ENCODE peak calls at places on chromosomes 12 and 14, in five cellular contexts. I, T, O, G and P are unnamed samples.
A peak's percentile ranks its signal among the peaks of the same experiment; 100 is the strongest.

GRCh38 chr12:98618952-98619351 is 25.5 kb downstream of the SLC25A3 start:
- DNase-seq in T (no peak), G (no peak), I (no peak), O (no peak), P (no peak)

GRCh38 chr14:76584271-76584702 is 177.0 kb upstream of the VASH1 start:
- DNase-seq in O (no peak), I (no peak), G (no peak), T (no peak), P (no peak)

GRCh38 chr12:19190292-19191031 is 60.9 kb downstream of the PLEKHA5 start:
- DNase-seq in T (no peak), I (no peak), O (no peak), G (no peak), P (no peak)

GRCh38 chr14:84021433-84021832 is 1508.5 kb upstream of the FLRT2 start:
- DNase-seq in I (no peak), G (no peak), T (no peak), O (no peak), P (no peak)

GRCh38 chr14:34218866-34219265 is 243.2 kb downstream of the SPTSSA start:
- DNase-seq in I (no peak), T (no peak), G (no peak), O (no peak), P (no peak)

GRCh38 chr14:92867246-92867925 is 55.6 kb upstream of the CHGA start:
- DNase-seq in O (no peak), T (no peak), G (no peak), I (no peak), P (no peak)

GRCh38 chr12:13343380-13343779 is 146.9 kb downstream of the EMP1 start:
- DNase-seq in O (no peak), G (no peak), T (no peak), I (no peak), P (no peak)

GRCh38 chr12:120260607-120261006 is 4.9 kb downstream of the PXN start:
- DNase-seq in T (no peak), G (no peak), O (no peak), I (no peak), P (no peak)

GRCh38 chr12:123905319-123905925 is 67.2 kb downstream of the CCDC92 start:
- DNase-seq in G (peak; percentile 18), O (no peak), T (no peak), I (peak; percentile 39), P (no peak)

GRCh38 chr14:64745511-64746041 is 41.4 kb downstream of the PLEKHG3 start:
- DNase-seq in O (no peak), T (no peak), I (peak; percentile 45), G (no peak), P (peak; percentile 66)

GRCh38 chr14:29716150-29716549 is 211.5 kb downstream of the PRKD1 start:
- DNase-seq in G (no peak), O (no peak), I (no peak), T (no peak), P (no peak)

GRCh38 chr12:130715996-130716917 is at the start of gene RIMBP2:
- DNase-seq in O (no peak), G (no peak), T (no peak), I (peak; percentile 35), P (no peak)

GRCh38 chr14:20811994-20812393 is 9.3 kb upstream of the RNASE1 start:
- DNase-seq in O (no peak), G (no peak), I (no peak), T (peak; percentile 20), P (no peak)

GRCh38 chr14:90726656-90727055 is 89.6 kb downstream of the TTC7B start:
- DNase-seq in T (no peak), G (no peak), O (peak; percentile 84), I (no peak), P (peak; percentile 81)

GRCh38 chr12:58249610-58250009 is 308.2 kb downstream of the ATP23 start:
- DNase-seq in G (no peak), I (no peak), T (no peak), O (no peak), P (no peak)

GRCh38 chr14:33948143-33948962 is 2.5 kb downstream of the EGLN3 start:
- DNase-seq in T (no peak), O (no peak), G (no peak), I (no peak), P (no peak)

GRCh38 chr14:54762296-54762695 is 140.3 kb downstream of the GCH1 start:
- DNase-seq in O (peak; percentile 53), I (no peak), G (no peak), T (no peak), P (no peak)

GRCh38 chr12:1220127-1221092 is 229.4 kb downstream of the ERC1 start:
- DNase-seq in G (no peak), T (no peak), O (no peak), I (no peak), P (no peak)

GRCh38 chr14:43418314-43418713 is 1088.8 kb downstream of the FSCB start:
- DNase-seq in G (no peak), I (no peak), O (no peak), T (no peak), P (no peak)

GRCh38 chr14:100345711-100346110 is 22.6 kb downstream of the SLC25A47 start:
- DNase-seq in G (no peak), O (no peak), T (no peak), I (no peak), P (no peak)
- H3K36me3 ChIP-seq in G (no peaks in the 10 kb centered on the region), O (peaks cover 53% of the 10 kb centered on the region), T (peaks cover 67% of the 10 kb centered on the region), I (no peaks in the 10 kb centered on the region), P (peaks cover 74% of the 10 kb centered on the region)

DNA sequence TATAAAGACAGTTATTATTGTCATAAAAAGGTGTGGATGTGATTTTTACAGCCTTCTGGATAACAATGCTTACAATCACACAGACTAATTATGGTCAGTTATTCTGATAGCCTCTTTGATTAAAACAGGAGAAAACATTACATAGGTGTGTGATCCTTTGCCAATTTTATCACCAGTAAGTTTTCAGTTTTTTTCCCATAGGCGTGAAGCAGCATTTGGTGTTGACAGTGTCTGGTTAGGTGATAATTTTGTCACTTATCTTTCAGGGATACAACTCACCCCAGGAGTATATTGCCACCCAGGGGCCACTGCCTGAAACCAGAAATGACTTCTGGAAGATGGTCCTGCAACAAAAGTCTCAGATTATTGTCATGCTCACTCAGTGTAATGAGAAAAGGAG is 208.8 kb downstream of the EPS8 start:
- DNase-seq in I (no peak), T (no peak), G (no peak), O (no peak), P (no peak)
- TF ChIP-seq CTCF in I (no peak), T (no peak), G (no peak), O (no peak), P (no peak)

GRCh38 chr12:67939611-67940010 is 49.6 kb upstream of the IFNG-AS1 start:
- DNase-seq in O (no peak), G (no peak), T (no peak), I (no peak), P (no peak)
- H3K27ac ChIP-seq in O (no peak overlapping the region), G (no peak overlapping the region), T (peak overlapping the region; percentile 48), I (no peak overlapping the region), P (peak overlapping the region; percentile 62)

DNA sequence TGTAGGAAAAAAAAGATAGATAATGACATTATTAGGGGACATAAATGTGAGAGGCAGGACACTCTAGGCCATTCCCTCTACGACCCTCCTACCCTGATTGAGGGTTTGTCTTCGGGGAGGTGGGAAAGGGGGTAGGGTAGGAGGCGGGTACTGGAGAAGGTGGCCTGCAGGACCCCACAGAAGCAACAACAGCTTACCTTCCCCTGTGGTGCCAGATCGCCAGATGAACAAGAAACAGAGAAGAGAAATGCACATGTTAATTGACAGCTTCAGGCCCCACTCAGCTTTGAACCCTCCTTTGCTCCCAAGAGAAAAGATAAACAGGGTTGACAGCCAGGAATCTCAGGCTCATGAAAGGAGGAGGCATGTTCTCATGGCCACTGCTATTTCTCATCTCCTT is 4.8 kb downstream of the PHB2 start:
- DNase-seq in O (no peak), G (no peak), T (no peak), I (no peak), P (no peak)
- H3K36me3 ChIP-seq in O (peaks cover 40% of the 10 kb centered on the region), G (peaks cover 18% of the 10 kb centered on the region), T (peaks cover 42% of the 10 kb centered on the region), I (no peaks in the 10 kb centered on the region), P (peaks cover 47% of the 10 kb centered on the region)

GRCh38 chr12:132561784-132562156 is 48.6 kb downstream of the LRCOL1 start:
- DNase-seq in O (no peak), G (no peak), I (no peak), T (no peak), P (no peak)
- TF ChIP-seq CTCF in O (no peak), G (no peak), I (no peak), T (peak; percentile 32), P (peak; percentile 23)

DNA sequence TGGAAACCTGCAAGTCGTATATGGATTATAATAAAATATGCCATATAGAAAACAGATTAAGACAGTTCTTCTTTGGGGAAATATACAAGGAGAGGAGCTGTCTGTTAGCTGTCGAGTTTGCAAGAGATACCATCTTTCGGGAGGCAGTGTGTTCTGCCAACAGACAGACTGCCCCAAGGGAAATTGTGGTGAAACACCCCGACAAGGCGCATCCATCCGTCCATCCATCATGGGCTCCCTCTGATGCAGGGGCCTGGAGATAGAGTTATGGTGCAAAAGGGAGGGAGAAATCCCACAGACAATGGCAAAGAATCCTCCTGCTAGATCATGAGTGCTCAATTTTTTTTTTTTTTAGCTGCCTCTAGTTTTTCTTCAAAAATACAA is 156.3 kb downstream of the DPF3 start:
- DNase-seq in T (no peak), I (no peak), G (no peak), O (no peak), P (no peak)
- H3K27ac ChIP-seq in T (no peak overlapping the region), I (no peak overlapping the region), G (no peak overlapping the region), O (no peak overlapping the region), P (no peak overlapping the region)

GRCh38 chr12:121443193-121443829 is 43.4 kb downstream of the RNF34 start:
- DNase-seq in O (peak; percentile 90), I (peak; percentile 69), T (peak; percentile 81), G (peak; percentile 20), P (peak; percentile 95)

GRCh38 chr12:121440768-121441167 is 40.9 kb downstream of the RNF34 start:
- DNase-seq in T (no peak), O (no peak), G (no peak), I (no peak), P (no peak)

GRCh38 chr12:121441555-121441954 is 41.6 kb downstream of the RNF34 start:
- DNase-seq in G (no peak), T (no peak), O (no peak), I (no peak), P (no peak)

GRCh38 chr12:121443911-121444841 is 44.3 kb downstream of the RNF34 start:
- DNase-seq in T (no peak), O (peak; percentile 76), G (no peak), I (no peak), P (no peak)

DNA sequence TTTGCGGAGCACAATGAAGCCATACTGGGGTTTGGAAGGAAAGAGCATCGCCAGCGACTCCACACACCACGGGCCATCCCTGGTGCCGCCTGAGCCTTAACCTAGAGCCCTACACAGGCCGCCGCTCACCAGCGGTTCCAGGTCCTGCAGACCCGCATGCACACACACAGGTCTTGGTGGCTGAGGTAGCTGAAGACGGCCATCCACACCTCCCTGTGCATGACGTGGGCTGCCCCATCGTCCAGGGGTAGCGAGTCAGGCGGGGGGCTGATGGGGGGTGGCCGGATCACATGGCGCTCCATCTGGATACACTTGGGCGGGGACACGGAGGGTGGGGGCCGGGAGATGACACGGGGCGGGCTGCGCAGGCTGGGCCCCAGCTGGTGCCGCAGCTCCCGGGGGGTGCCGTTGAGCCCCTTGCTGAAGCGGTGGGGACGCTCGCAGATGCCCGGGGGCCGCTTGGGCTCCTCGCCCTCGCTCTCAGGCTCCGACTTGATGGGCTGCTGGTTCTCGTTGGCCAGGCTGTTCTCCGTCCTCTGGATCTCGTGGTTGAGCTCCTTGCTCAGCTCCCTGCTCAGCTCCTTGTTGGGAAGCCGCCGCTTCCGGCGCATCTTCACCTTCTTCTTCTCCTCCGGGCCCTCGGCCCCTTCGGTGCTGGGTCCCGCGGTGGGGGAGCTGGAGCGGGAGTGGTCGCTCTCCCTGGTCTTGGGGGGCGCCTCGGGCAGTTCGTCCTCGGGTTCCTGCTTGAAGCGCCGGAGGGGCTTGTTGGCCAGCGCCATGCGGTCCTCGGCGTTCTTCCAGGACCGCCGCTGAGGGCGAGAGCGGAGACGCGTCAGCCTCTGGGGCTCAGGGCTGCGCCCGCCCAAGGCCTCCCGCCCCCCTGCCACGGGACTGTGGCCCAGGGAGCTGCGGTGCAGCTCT is 42.4 kb downstream of the RNF34 start:
- DNase-seq in G (no peak), I (no peak), T (no peak), O (no peak), P (no peak)
- H3K36me3 ChIP-seq in G (no peaks in the 10 kb centered on the region), I (no peaks in the 10 kb centered on the region), T (peaks cover 59% of the 10 kb centered on the region), O (peaks cover 54% of the 10 kb centered on the region), P (peaks cover 65% of the 10 kb centered on the region)